ENCODE peak calls at places on chromosomes 4 and X, in five cellular contexts. One of them, this sample, is unnamed.

GRCh38 chrX:39445336-39445735 is 644.1 kb downstream of the MID1IP1 start:
- DNase-seq in activated CD8-positive, alpha-beta memory T cell treated with anti-CD3 and anti-CD28 coated beads for 4 hours: peak; percentile 4
- DNase-seq in EL: no peak
- DNase-seq in Right ventricle myocardium superior: no peak
- DNase-seq in choroid plexus epithelial cell: peak; percentile 12
- DNase-seq in this sample: no peak

GRCh38 chrX:151753313-151754041 is 18.9 kb downstream of the CNGA2 start:
- DNase-seq in activated CD8-positive, alpha-beta memory T cell treated with anti-CD3 and anti-CD28 coated beads for 4 hours: no peak
- DNase-seq in choroid plexus epithelial cell: peak; percentile 74
- DNase-seq in Right ventricle myocardium superior: peak; percentile 60
- DNase-seq in EL: peak; percentile 48
- DNase-seq in this sample: peak; percentile 70

GRCh38 chrX:150201841-150202240 is 161.3 kb upstream of the MAMLD1 start:
- DNase-seq in choroid plexus epithelial cell: no peak
- DNase-seq in EL: peak; percentile 37
- DNase-seq in Right ventricle myocardium superior: no peak
- DNase-seq in activated CD8-positive, alpha-beta memory T cell treated with anti-CD3 and anti-CD28 coated beads for 4 hours: no peak
- DNase-seq in this sample: no peak

GRCh38 chrX:101462892-101463291 is 22.4 kb upstream of the ARMCX4 start:
- DNase-seq in activated CD8-positive, alpha-beta memory T cell treated with anti-CD3 and anti-CD28 coated beads for 4 hours: no peak
- DNase-seq in EL: peak; percentile 13
- DNase-seq in Right ventricle myocardium superior: no peak
- DNase-seq in choroid plexus epithelial cell: peak; percentile 62
- DNase-seq in this sample: no peak

GRCh38 chr4:80454040-80454439 is 118.5 kb downstream of the CFAP299 start:
- DNase-seq in choroid plexus epithelial cell: no peak
- DNase-seq in Right ventricle myocardium superior: no peak
- DNase-seq in activated CD8-positive, alpha-beta memory T cell treated with anti-CD3 and anti-CD28 coated beads for 4 hours: no peak
- DNase-seq in EL: peak; percentile 33
- DNase-seq in this sample: no peak

GRCh38 chrX:16750136-16750535 is 30.7 kb downstream of the SYAP1 start:
- DNase-seq in Right ventricle myocardium superior: no peak
- DNase-seq in activated CD8-positive, alpha-beta memory T cell treated with anti-CD3 and anti-CD28 coated beads for 4 hours: no peak
- DNase-seq in EL: no peak
- DNase-seq in choroid plexus epithelial cell: no peak
- DNase-seq in this sample: no peak

GRCh38 chr4:88012652-88013051 is 5.2 kb downstream of the PKD2 start:
- DNase-seq in EL: no peak
- DNase-seq in Right ventricle myocardium superior: no peak
- DNase-seq in choroid plexus epithelial cell: no peak
- DNase-seq in activated CD8-positive, alpha-beta memory T cell treated with anti-CD3 and anti-CD28 coated beads for 4 hours: no peak
- DNase-seq in this sample: no peak

GRCh38 chr4:6221851-6222760 is 21.8 kb upstream of the JAKMIP1 start:
- DNase-seq in activated CD8-positive, alpha-beta memory T cell treated with anti-CD3 and anti-CD28 coated beads for 4 hours: no peak
- DNase-seq in choroid plexus epithelial cell: peak; percentile 13
- DNase-seq in EL: no peak
- DNase-seq in Right ventricle myocardium superior: no peak
- DNase-seq in this sample: peak; percentile 65

GRCh38 chrX:109797311-109797975 is 64.4 kb upstream of the ACSL4 start:
- DNase-seq in activated CD8-positive, alpha-beta memory T cell treated with anti-CD3 and anti-CD28 coated beads for 4 hours: no peak
- DNase-seq in choroid plexus epithelial cell: no peak
- DNase-seq in Right ventricle myocardium superior: no peak
- DNase-seq in EL: peak; percentile 3
- DNase-seq in this sample: no peak

GRCh38 chrX:108285361-108285760 is 152.9 kb downstream of the COL4A6 start:
- DNase-seq in choroid plexus epithelial cell: no peak
- DNase-seq in Right ventricle myocardium superior: no peak
- DNase-seq in EL: no peak
- DNase-seq in activated CD8-positive, alpha-beta memory T cell treated with anti-CD3 and anti-CD28 coated beads for 4 hours: no peak
- DNase-seq in this sample: no peak

GRCh38 chr4:151153585-151153984 is 54.2 kb downstream of the RPS3A start:
- DNase-seq in choroid plexus epithelial cell: no peak
- DNase-seq in Right ventricle myocardium superior: no peak
- DNase-seq in activated CD8-positive, alpha-beta memory T cell treated with anti-CD3 and anti-CD28 coated beads for 4 hours: no peak
- DNase-seq in EL: no peak
- DNase-seq in this sample: no peak

GRCh38 chr4:68735106-68735505 is 64.7 kb upstream of the UGT2B15 start:
- DNase-seq in Right ventricle myocardium superior: no peak
- DNase-seq in choroid plexus epithelial cell: no peak
- DNase-seq in EL: no peak
- DNase-seq in activated CD8-positive, alpha-beta memory T cell treated with anti-CD3 and anti-CD28 coated beads for 4 hours: no peak
- DNase-seq in this sample: no peak

This sample was measured in sigmoid colon.